ENCODE peak calls at places on chromosomes 3 and 15, in eight cellular contexts. Y is Karpas-422; F is CD8-positive, alpha-beta T cell; H is T-helper 17 cell; C is H54; X is NCI-H774; D is T-helper 1 cell; M is dermis microvascular lymphatic vessel endothelial cell. G is an unnamed sample.

GRCh38 chr3:169106662-169107061 is 556.9 kb downstream of the MECOM start:
- DNase-seq in Y (no peak), F (no peak), H (no peak), C (no peak), X (no peak), D (no peak), M (no peak), G (no peak)

GRCh38 chr3:136994772-136995516 is 37.2 kb downstream of the IL20RB start:
- DNase-seq in Y (no peak), F (no peak), H (no peak), C (no peak), X (peak; percentile 63), D (no peak), M (peak; percentile 96), G (peak; percentile 94)

GRCh38 chr3:142188846-142189245 is 36.5 kb downstream of the GK5 start:
- DNase-seq in Y (no peak), F (no peak), H (no peak), C (no peak), X (no peak), D (no peak), M (peak; percentile 53), G (no peak)

GRCh38 chr3:182914341-182914740 is 66.0 kb downstream of the DCUN1D1 start:
- DNase-seq in Y (no peak), F (no peak), H (no peak), C (no peak), X (no peak), D (no peak), M (no peak), G (no peak)

GRCh38 chr15:72341361-72341760 is 21.4 kb upstream of the CELF6 start:
- DNase-seq in Y (no peak), F (no peak), H (no peak), C (no peak), X (no peak), D (no peak), M (peak; percentile 29), G (no peak)

GRCh38 chr15:76936671-76937070 is 5.1 kb downstream of the RCN2 start:
- DNase-seq in Y (no peak), F (no peak), H (no peak), C (no peak), X (no peak), D (no peak), M (no peak), G (no peak)

GRCh38 chr3:11495948-11496557 is 147.7 kb downstream of the VGLL4 start:
- DNase-seq in Y (no peak), F (no peak), H (no peak), C (no peak), X (no peak), D (no peak), M (peak; percentile 99), G (no peak)

GRCh38 chr3:185402561-185402960 is 39.6 kb downstream of the MAP3K13 start:
- DNase-seq in Y (no peak), F (no peak), H (no peak), C (no peak), X (peak; percentile 77), D (no peak), M (no peak), G (peak; percentile 12)

GRCh38 chr3:179321585-179322322 is 1.1 kb upstream of the ZNF639 start:
- DNase-seq in Y (peak; percentile 74), F (no peak), H (no peak), C (no peak), X (peak; percentile 17), D (no peak), M (peak; percentile 72), G (no peak)

GRCh38 chr3:103002447-103002846 is 567.6 kb downstream of the ZPLD1 start:
- DNase-seq in Y (no peak), F (no peak), H (no peak), C (no peak), X (no peak), D (no peak), M (no peak), G (no peak)

G was measured in esophagus muscularis mucosa.